ENCODE peak calls at places on chromosomes 6 and 20, in eight cellular contexts. One of them, this sample, is unnamed.

GRCh38 chr20:4896119-4896700 is 105.1 kb downstream of the SLC23A2 start:
- DNase-seq in left colon: no peak
- DNase-seq in SK-N-SH: no peak
- DNase-seq in NB4: no peak
- DNase-seq in anterior cingulate cortex: no peak
- DNase-seq in activated naive CD4-positive, alpha-beta T cell treated with anti-CD3 and anti-CD28 coated beads for 36 hours: no peak
- DNase-seq in aorta: no peak
- DNase-seq in HEK293T: no peak
- DNase-seq in this sample: no peak

GRCh38 chr6:75158176-75158575 is 47.7 kb downstream of the COL12A1 start:
- DNase-seq in left colon: no peak
- DNase-seq in SK-N-SH: no peak
- DNase-seq in NB4: no peak
- DNase-seq in anterior cingulate cortex: no peak
- DNase-seq in activated naive CD4-positive, alpha-beta T cell treated with anti-CD3 and anti-CD28 coated beads for 36 hours: no peak
- DNase-seq in aorta: no peak
- DNase-seq in HEK293T: no peak
- DNase-seq in this sample: no peak

GRCh38 chr20:44962483-44962882 is 2.3 kb upstream of the TOMM34 start:
- DNase-seq in left colon: no peak
- DNase-seq in SK-N-SH: no peak
- DNase-seq in NB4: no peak
- DNase-seq in anterior cingulate cortex: no peak
- DNase-seq in activated naive CD4-positive, alpha-beta T cell treated with anti-CD3 and anti-CD28 coated beads for 36 hours: no peak
- DNase-seq in aorta: no peak
- DNase-seq in HEK293T: no peak
- DNase-seq in this sample: no peak

GRCh38 chr20:58021481-58021880 is 207.0 kb downstream of the ANKRD60 start:
- DNase-seq in left colon: no peak
- DNase-seq in SK-N-SH: peak; percentile 59
- DNase-seq in NB4: peak; percentile 11
- DNase-seq in anterior cingulate cortex: no peak
- DNase-seq in activated naive CD4-positive, alpha-beta T cell treated with anti-CD3 and anti-CD28 coated beads for 36 hours: no peak
- DNase-seq in aorta: peak; percentile 88
- DNase-seq in HEK293T: peak; percentile 17
- DNase-seq in this sample: no peak

GRCh38 chr6:33375143-33375649 is 16.4 kb upstream of the KIFC1 start:
- DNase-seq in left colon: peak; percentile 48
- DNase-seq in SK-N-SH: peak; percentile 63
- DNase-seq in NB4: peak; percentile 60
- DNase-seq in anterior cingulate cortex: peak; percentile 6
- DNase-seq in activated naive CD4-positive, alpha-beta T cell treated with anti-CD3 and anti-CD28 coated beads for 36 hours: no peak
- DNase-seq in aorta: no peak
- DNase-seq in HEK293T: no peak
- DNase-seq in this sample: peak; percentile 84

GRCh38 chr20:36167826-36168634 is 13.5 kb downstream of the EPB41L1 start:
- DNase-seq in left colon: no peak
- DNase-seq in SK-N-SH: no peak
- DNase-seq in NB4: peak; percentile 37
- DNase-seq in anterior cingulate cortex: no peak
- DNase-seq in activated naive CD4-positive, alpha-beta T cell treated with anti-CD3 and anti-CD28 coated beads for 36 hours: no peak
- DNase-seq in aorta: no peak
- DNase-seq in HEK293T: no peak
- DNase-seq in this sample: no peak

GRCh38 chr20:21517566-21518277 is 3.9 kb upstream of the NKX2-2 start:
- DNase-seq in left colon: no peak
- DNase-seq in SK-N-SH: peak; percentile 10
- DNase-seq in NB4: no peak
- DNase-seq in anterior cingulate cortex: no peak
- DNase-seq in activated naive CD4-positive, alpha-beta T cell treated with anti-CD3 and anti-CD28 coated beads for 36 hours: no peak
- DNase-seq in aorta: no peak
- DNase-seq in HEK293T: no peak
- DNase-seq in this sample: no peak

GRCh38 chr6:47722178-47722577 is 23.8 kb downstream of the ADGRF4 start:
- DNase-seq in left colon: no peak
- DNase-seq in SK-N-SH: no peak
- DNase-seq in NB4: peak; percentile 69
- DNase-seq in anterior cingulate cortex: no peak
- DNase-seq in activated naive CD4-positive, alpha-beta T cell treated with anti-CD3 and anti-CD28 coated beads for 36 hours: no peak
- DNase-seq in aorta: no peak
- DNase-seq in HEK293T: peak; percentile 12
- DNase-seq in this sample: no peak

GRCh38 chr6:121394151-121394550 is 41.3 kb upstream of the GJA1 start:
- DNase-seq in left colon: no peak
- DNase-seq in SK-N-SH: no peak
- DNase-seq in NB4: no peak
- DNase-seq in anterior cingulate cortex: no peak
- DNase-seq in activated naive CD4-positive, alpha-beta T cell treated with anti-CD3 and anti-CD28 coated beads for 36 hours: no peak
- DNase-seq in aorta: no peak
- DNase-seq in HEK293T: no peak
- DNase-seq in this sample: no peak

GRCh38 chr20:45308078-45308778 is at the start of gene MATN4:
- DNase-seq in left colon: no peak
- DNase-seq in SK-N-SH: no peak
- DNase-seq in NB4: no peak
- DNase-seq in anterior cingulate cortex: no peak
- DNase-seq in activated naive CD4-positive, alpha-beta T cell treated with anti-CD3 and anti-CD28 coated beads for 36 hours: no peak
- DNase-seq in aorta: peak; percentile 64
- DNase-seq in HEK293T: no peak
- DNase-seq in this sample: peak; percentile 72

GRCh38 chr6:164396071-164397047 is 913.0 kb downstream of the C6orf118 start:
- DNase-seq in left colon: no peak
- DNase-seq in SK-N-SH: no peak
- DNase-seq in NB4: no peak
- DNase-seq in anterior cingulate cortex: peak; percentile 31
- DNase-seq in activated naive CD4-positive, alpha-beta T cell treated with anti-CD3 and anti-CD28 coated beads for 36 hours: no peak
- DNase-seq in aorta: no peak
- DNase-seq in HEK293T: no peak
- DNase-seq in this sample: no peak

GRCh38 chr6:17497701-17498100 is 102.4 kb upstream of the FAM8A1 start:
- DNase-seq in left colon: no peak
- DNase-seq in SK-N-SH: no peak
- DNase-seq in NB4: no peak
- DNase-seq in anterior cingulate cortex: no peak
- DNase-seq in activated naive CD4-positive, alpha-beta T cell treated with anti-CD3 and anti-CD28 coated beads for 36 hours: no peak
- DNase-seq in aorta: no peak
- DNase-seq in HEK293T: no peak
- DNase-seq in this sample: no peak

GRCh38 chr6:125002090-125002741 is 40.0 kb downstream of the RNF217 start:
- DNase-seq in left colon: no peak
- DNase-seq in SK-N-SH: no peak
- DNase-seq in NB4: no peak
- DNase-seq in anterior cingulate cortex: no peak
- DNase-seq in activated naive CD4-positive, alpha-beta T cell treated with anti-CD3 and anti-CD28 coated beads for 36 hours: no peak
- DNase-seq in aorta: no peak
- DNase-seq in HEK293T: no peak
- DNase-seq in this sample: no peak

GRCh38 chr6:149881860-149882259 is 16.1 kb downstream of the RAET1E start:
- DNase-seq in left colon: no peak
- DNase-seq in SK-N-SH: no peak
- DNase-seq in NB4: no peak
- DNase-seq in anterior cingulate cortex: no peak
- DNase-seq in activated naive CD4-positive, alpha-beta T cell treated with anti-CD3 and anti-CD28 coated beads for 36 hours: no peak
- DNase-seq in aorta: no peak
- DNase-seq in HEK293T: no peak
- DNase-seq in this sample: no peak

GRCh38 chr6:85401186-85402062 is 48.5 kb upstream of the NT5E start:
- DNase-seq in left colon: no peak
- DNase-seq in SK-N-SH: no peak
- DNase-seq in NB4: no peak
- DNase-seq in anterior cingulate cortex: no peak
- DNase-seq in activated naive CD4-positive, alpha-beta T cell treated with anti-CD3 and anti-CD28 coated beads for 36 hours: no peak
- DNase-seq in aorta: no peak
- DNase-seq in HEK293T: no peak
- DNase-seq in this sample: no peak

GRCh38 chr20:2538931-2539330 is 2.6 kb downstream of the TMC2 start:
- DNase-seq in left colon: no peak
- DNase-seq in SK-N-SH: no peak
- DNase-seq in NB4: no peak
- DNase-seq in anterior cingulate cortex: peak; percentile 18
- DNase-seq in activated naive CD4-positive, alpha-beta T cell treated with anti-CD3 and anti-CD28 coated beads for 36 hours: no peak
- DNase-seq in aorta: no peak
- DNase-seq in HEK293T: no peak
- DNase-seq in this sample: no peak

GRCh38 chr20:49568491-49569151 is 684 bp upstream of the PTGIS start:
- DNase-seq in left colon: no peak
- DNase-seq in SK-N-SH: no peak
- DNase-seq in NB4: no peak
- DNase-seq in anterior cingulate cortex: no peak
- DNase-seq in activated naive CD4-positive, alpha-beta T cell treated with anti-CD3 and anti-CD28 coated beads for 36 hours: no peak
- DNase-seq in aorta: no peak
- DNase-seq in HEK293T: no peak
- DNase-seq in this sample: no peak

GRCh38 chr6:13767121-13767794 is 47.1 kb downstream of the MCUR1 start:
- DNase-seq in left colon: peak; percentile 44
- DNase-seq in SK-N-SH: peak; percentile 36
- DNase-seq in NB4: no peak
- DNase-seq in anterior cingulate cortex: peak; percentile 45
- DNase-seq in activated naive CD4-positive, alpha-beta T cell treated with anti-CD3 and anti-CD28 coated beads for 36 hours: peak; percentile 71
- DNase-seq in aorta: peak; percentile 80
- DNase-seq in HEK293T: no peak
- DNase-seq in this sample: peak; percentile 44

GRCh38 chr6:89281779-89282246 is 33.3 kb downstream of the GABRR2 start:
- DNase-seq in left colon: peak; percentile 41
- DNase-seq in SK-N-SH: peak; percentile 65
- DNase-seq in NB4: peak; percentile 86
- DNase-seq in anterior cingulate cortex: no peak
- DNase-seq in activated naive CD4-positive, alpha-beta T cell treated with anti-CD3 and anti-CD28 coated beads for 36 hours: peak; percentile 62
- DNase-seq in aorta: no peak
- DNase-seq in HEK293T: peak; percentile 86
- DNase-seq in this sample: no peak

GRCh38 chr6:112802154-112802553 is 455.0 kb downstream of the RFPL4B start:
- DNase-seq in left colon: no peak
- DNase-seq in SK-N-SH: no peak
- DNase-seq in NB4: no peak
- DNase-seq in anterior cingulate cortex: no peak
- DNase-seq in activated naive CD4-positive, alpha-beta T cell treated with anti-CD3 and anti-CD28 coated beads for 36 hours: no peak
- DNase-seq in aorta: no peak
- DNase-seq in HEK293T: no peak
- DNase-seq in this sample: no peak

GRCh38 chr6:42135161-42135560 is 7.3 kb downstream of the C6orf132 start:
- DNase-seq in left colon: no peak
- DNase-seq in SK-N-SH: no peak
- DNase-seq in NB4: no peak
- DNase-seq in anterior cingulate cortex: no peak
- DNase-seq in activated naive CD4-positive, alpha-beta T cell treated with anti-CD3 and anti-CD28 coated beads for 36 hours: no peak
- DNase-seq in aorta: no peak
- DNase-seq in HEK293T: no peak
- DNase-seq in this sample: no peak

GRCh38 chr20:52192296-52193007 is 873 bp upstream of the ZFP64 start:
- DNase-seq in left colon: no peak
- DNase-seq in SK-N-SH: peak; percentile 77
- DNase-seq in NB4: peak; percentile 79
- DNase-seq in anterior cingulate cortex: no peak
- DNase-seq in activated naive CD4-positive, alpha-beta T cell treated with anti-CD3 and anti-CD28 coated beads for 36 hours: no peak
- DNase-seq in aorta: no peak
- DNase-seq in HEK293T: no peak
- DNase-seq in this sample: no peak

GRCh38 chr20:22321191-22321590 is 263.2 kb downstream of the FOXA2 start:
- DNase-seq in left colon: no peak
- DNase-seq in SK-N-SH: no peak
- DNase-seq in NB4: no peak
- DNase-seq in anterior cingulate cortex: no peak
- DNase-seq in activated naive CD4-positive, alpha-beta T cell treated with anti-CD3 and anti-CD28 coated beads for 36 hours: no peak
- DNase-seq in aorta: no peak
- DNase-seq in HEK293T: no peak
- DNase-seq in this sample: no peak

GRCh38 chr6:169172435-169172834 is 81.2 kb downstream of the THBS2 start:
- DNase-seq in left colon: no peak
- DNase-seq in SK-N-SH: no peak
- DNase-seq in NB4: peak; percentile 95
- DNase-seq in anterior cingulate cortex: no peak
- DNase-seq in activated naive CD4-positive, alpha-beta T cell treated with anti-CD3 and anti-CD28 coated beads for 36 hours: no peak
- DNase-seq in aorta: peak; percentile 95
- DNase-seq in HEK293T: no peak
- DNase-seq in this sample: no peak

GRCh38 chr20:4100679-4101078 is 85.3 kb upstream of the RNF24 start:
- DNase-seq in left colon: no peak
- DNase-seq in SK-N-SH: no peak
- DNase-seq in NB4: no peak
- DNase-seq in anterior cingulate cortex: no peak
- DNase-seq in activated naive CD4-positive, alpha-beta T cell treated with anti-CD3 and anti-CD28 coated beads for 36 hours: no peak
- DNase-seq in aorta: no peak
- DNase-seq in HEK293T: no peak
- DNase-seq in this sample: no peak

GRCh38 chr6:47278545-47278944 is 31.2 kb downstream of the TNFRSF21 start:
- DNase-seq in left colon: no peak
- DNase-seq in SK-N-SH: no peak
- DNase-seq in NB4: peak; percentile 76
- DNase-seq in anterior cingulate cortex: no peak
- DNase-seq in activated naive CD4-positive, alpha-beta T cell treated with anti-CD3 and anti-CD28 coated beads for 36 hours: no peak
- DNase-seq in aorta: no peak
- DNase-seq in HEK293T: no peak
- DNase-seq in this sample: no peak

GRCh38 chr6:73680289-73680688 is 15.7 kb upstream of the CD109 start:
- DNase-seq in left colon: no peak
- DNase-seq in SK-N-SH: no peak
- DNase-seq in NB4: no peak
- DNase-seq in anterior cingulate cortex: no peak
- DNase-seq in activated naive CD4-positive, alpha-beta T cell treated with anti-CD3 and anti-CD28 coated beads for 36 hours: no peak
- DNase-seq in aorta: no peak
- DNase-seq in HEK293T: no peak
- DNase-seq in this sample: no peak

GRCh38 chr20:5786930-5787826 is 37.0 kb downstream of the SHLD1 start:
- DNase-seq in left colon: no peak
- DNase-seq in SK-N-SH: no peak
- DNase-seq in NB4: no peak
- DNase-seq in anterior cingulate cortex: no peak
- DNase-seq in activated naive CD4-positive, alpha-beta T cell treated with anti-CD3 and anti-CD28 coated beads for 36 hours: no peak
- DNase-seq in aorta: no peak
- DNase-seq in HEK293T: no peak
- DNase-seq in this sample: peak; percentile 22

GRCh38 chr6:155103816-155104366 is 108.8 kb downstream of the TIAM2 start:
- DNase-seq in left colon: no peak
- DNase-seq in SK-N-SH: no peak
- DNase-seq in NB4: no peak
- DNase-seq in anterior cingulate cortex: no peak
- DNase-seq in activated naive CD4-positive, alpha-beta T cell treated with anti-CD3 and anti-CD28 coated beads for 36 hours: peak; percentile 17
- DNase-seq in aorta: no peak
- DNase-seq in HEK293T: no peak
- DNase-seq in this sample: no peak